ENCODE peak calls at places on chromosomes 1 and 21, in four cellular contexts. G is AG04450, F is left lung, L is esophagus squamous epithelium. N is an unnamed sample. For H3K9me3, the result is how much of the 10 kb centered on the place peaks cover.

GRCh38 chr1:209651148-209651547 is 1.1 kb downstream of the LAMB3 start:
- DNase-seq in G (no peak), F (peak), L (no peak), N (no peak)

GRCh38 chr1:204523605-204524215 is 7.5 kb downstream of the MDM4 start:
- DNase-seq in G (no peak), F (no peak), L (no peak), N (no peak)

GRCh38 chr1:92538048-92538412 is 51.3 kb upstream of the GFI1 start:
- DNase-seq in G (no peak), F (no peak), L (no peak), N (no peak)

GRCh38 chr1:184212649-184213314 is 161.3 kb downstream of the TSEN15 start:
- DNase-seq in G (peak), F (peak), L (no peak), N (no peak)

GRCh38 chr21:44890338-44890931 is 16.9 kb upstream of the PTTG1IP start:
- DNase-seq in G (no peak), F (no peak), L (no peak), N (no peak)

GRCh38 chr1:219066098-219066497 is 107.6 kb upstream of the LYPLAL1 start:
- DNase-seq in G (no peak), F (no peak), L (no peak), N (no peak)

GRCh38 chr21:39660596-39660995 is 47.9 kb downstream of the B3GALT5 start:
- DNase-seq in G (peak), F (no peak), L (no peak), N (peak)

GRCh38 chr1:245124241-245124640 is 30.5 kb upstream of the KIF26B start:
- DNase-seq in G (no peak), F (no peak), L (no peak), N (no peak)

GRCh38 chr1:206672011-206672688 is 12.6 kb upstream of the MAPKAPK2 start:
- DNase-seq in G (no peak), F (no peak), L (no peak), N (no peak)

GRCh38 chr1:2641381-2642130 is 8.7 kb upstream of the MMEL1 start:
- DNase-seq in G (no peak), F (no peak), L (no peak), N (no peak)

GRCh38 chr1:6466023-6466422 is at the start of gene TNFRSF25:
- DNase-seq in G (no peak), F (no peak), L (no peak), N (no peak)

GRCh38 chr1:2439369-2439768 is 27.0 kb upstream of the PEX10 start:
- DNase-seq in G (no peak), F (no peak), L (no peak), N (no peak)

GRCh38 chr1:31866450-31866801 is 50.6 kb upstream of the SPOCD1 start:
- DNase-seq in G (no peak), F (no peak), L (no peak), N (no peak)

DNA sequence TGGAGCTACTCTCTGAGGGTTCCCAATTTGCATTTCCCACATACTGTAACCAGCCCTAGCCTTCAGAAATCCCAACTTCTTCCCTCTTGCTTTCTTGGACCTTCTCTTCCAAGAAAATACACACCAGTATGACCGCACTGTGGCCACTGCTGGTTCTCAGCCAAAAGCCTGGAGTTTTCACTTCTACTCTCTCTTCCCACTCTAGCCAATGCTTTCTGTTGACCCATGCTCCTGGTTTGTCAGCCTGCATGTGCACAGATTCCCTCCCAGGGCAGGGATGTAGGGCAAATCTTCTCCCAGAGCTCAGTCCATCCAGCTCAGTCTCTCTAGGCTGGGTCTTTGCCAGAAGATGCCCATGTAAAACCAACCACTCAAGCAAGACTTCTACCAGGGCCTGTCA is 652 bp downstream of the SLAMF1 start:
- DNase-seq in G (no peak), F (no peak), L (no peak), N (no peak)
- H3K4me3 ChIP-seq in G (no peak), F (no peak), L (peak), N (no peak)

DNA sequence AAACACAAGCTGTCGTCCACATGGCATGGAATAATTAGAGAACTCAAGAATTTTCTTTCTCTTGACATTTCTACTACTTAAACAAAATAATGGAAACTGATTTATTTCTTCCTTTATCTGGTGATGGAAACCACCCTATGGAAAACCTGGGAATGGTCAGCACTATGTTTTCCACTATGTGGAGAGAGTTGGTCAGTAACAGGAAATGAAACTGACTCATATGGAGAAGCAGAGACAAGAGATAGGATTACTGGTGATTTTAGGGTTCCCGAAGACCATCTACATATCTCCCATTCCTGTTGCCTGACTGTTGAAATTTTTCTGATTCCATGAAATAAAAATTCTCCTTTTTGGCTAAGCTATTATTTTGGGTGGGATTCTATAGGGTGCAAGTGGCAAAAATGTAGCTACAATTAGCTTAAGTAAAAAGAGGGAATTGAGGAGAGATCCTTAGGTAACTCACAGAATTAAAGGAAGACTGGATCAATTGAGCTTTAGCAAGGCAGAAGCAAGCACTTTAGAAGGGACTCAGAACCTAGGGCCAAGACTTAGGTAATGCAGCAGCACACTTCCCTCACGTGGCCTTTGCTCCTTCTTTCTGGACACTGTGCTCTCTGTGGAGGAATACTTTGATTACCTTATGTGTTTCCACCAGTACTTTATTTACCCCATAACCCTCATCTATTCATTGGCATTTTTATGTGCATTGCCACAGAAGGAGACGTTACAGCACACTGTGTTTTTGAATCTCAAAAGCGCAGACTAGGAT is 89.6 kb downstream of the LEPR start:
- DNase-seq in G (peak), F (no peak), L (no peak), N (no peak)
- H3K9me3 ChIP-seq in G (under half), F (under half), L (under half), N (under half)

DNA sequence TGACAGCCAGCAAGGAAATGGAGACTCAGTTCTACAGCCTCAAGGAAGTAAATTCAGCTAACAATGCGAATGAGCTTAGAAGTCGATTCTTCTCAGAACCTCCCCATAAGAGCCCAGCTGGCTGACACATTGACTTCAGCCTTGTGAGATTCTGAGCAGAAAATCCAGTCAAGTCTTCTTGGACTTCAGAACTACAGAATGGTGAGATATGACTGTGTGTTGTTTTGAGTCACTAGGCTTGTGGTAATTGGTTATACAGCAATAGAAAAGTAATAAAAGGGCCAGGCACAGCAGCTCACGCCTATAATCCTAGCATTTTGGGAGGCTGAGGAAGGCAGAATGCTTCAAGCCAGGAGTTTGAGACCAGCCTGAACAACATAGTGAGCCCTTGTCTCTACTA is 161.8 kb upstream of the IVNS1ABP start:
- DNase-seq in G (no peak), F (no peak), L (no peak), N (no peak)
- TF ChIP-seq CTCF in G (no peak), F (no peak), L (no peak), N (no peak)

GRCh38 chr1:232718928-232719927 is 86.0 kb upstream of the MAP10 start:
- DNase-seq in G (no peak), F (no peak), L (no peak), N (no peak)

GRCh38 chr1:232709339-232709738 is 79.4 kb upstream of the SIPA1L2 start:
- DNase-seq in G (no peak), F (no peak), L (no peak), N (no peak)

GRCh38 chr1:232715154-232715553 is 85.2 kb upstream of the SIPA1L2 start:
- DNase-seq in G (no peak), F (no peak), L (no peak), N (no peak)

GRCh38 chr1:232713785-232714184 is 83.9 kb upstream of the SIPA1L2 start:
- DNase-seq in G (no peak), F (no peak), L (no peak), N (no peak)
- H3K4me3 ChIP-seq in G (no peak), F (no peak), L (no peak), N (no peak)